ENCODE peak calls at places on chromosomes 5 and 9, in ten cellular contexts. One of them, this sample, is unnamed.

GRCh38 chr5:122019936-122020590 is 58.0 kb downstream of the LOX start:
- DNase-seq in WERI-Rb-1: no peak
- DNase-seq in HCT116: no peak
- DNase-seq in uterus: no peak
- DNase-seq in IMR-90: peak; percentile 49
- DNase-seq in lower leg skin: no peak
- DNase-seq in GM12865: peak; percentile 6
- DNase-seq in Peyer's patch: no peak
- DNase-seq in right atrium auricular region: no peak
- DNase-seq in AG04450: no peak
- DNase-seq in this sample: no peak

GRCh38 chr9:108117775-108118174 is 628.2 kb upstream of the KLF4 start:
- DNase-seq in GM12865: peak; percentile 66
- DNase-seq in IMR-90: no peak
- DNase-seq in uterus: no peak
- DNase-seq in right atrium auricular region: no peak
- DNase-seq in lower leg skin: no peak
- DNase-seq in Peyer's patch: no peak
- DNase-seq in WERI-Rb-1: peak; percentile 73
- DNase-seq in AG04450: no peak
- DNase-seq in HCT116: no peak
- DNase-seq in this sample: no peak

GRCh38 chr5:170551076-170551475 is 47.3 kb downstream of the KCNIP1 start:
- DNase-seq in IMR-90: no peak
- DNase-seq in uterus: no peak
- DNase-seq in HCT116: no peak
- DNase-seq in Peyer's patch: no peak
- DNase-seq in lower leg skin: no peak
- DNase-seq in AG04450: no peak
- DNase-seq in right atrium auricular region: no peak
- DNase-seq in WERI-Rb-1: no peak
- DNase-seq in GM12865: no peak
- DNase-seq in this sample: no peak

GRCh38 chr5:35188041-35188457 is 42.2 kb downstream of the PRLR start:
- DNase-seq in AG04450: no peak
- DNase-seq in lower leg skin: no peak
- DNase-seq in uterus: no peak
- DNase-seq in HCT116: no peak
- DNase-seq in Peyer's patch: no peak
- DNase-seq in right atrium auricular region: no peak
- DNase-seq in WERI-Rb-1: no peak
- DNase-seq in IMR-90: no peak
- DNase-seq in GM12865: no peak
- DNase-seq in this sample: no peak

GRCh38 chr9:80094176-80094771 is 522.5 kb downstream of the TLE4 start:
- DNase-seq in lower leg skin: no peak
- DNase-seq in HCT116: no peak
- DNase-seq in uterus: no peak
- DNase-seq in AG04450: no peak
- DNase-seq in WERI-Rb-1: no peak
- DNase-seq in IMR-90: no peak
- DNase-seq in GM12865: peak; percentile 22
- DNase-seq in right atrium auricular region: no peak
- DNase-seq in Peyer's patch: no peak
- DNase-seq in this sample: no peak

GRCh38 chr5:71013575-71013974 is 11.6 kb downstream of the NAIP start:
- DNase-seq in AG04450: no peak
- DNase-seq in IMR-90: no peak
- DNase-seq in Peyer's patch: no peak
- DNase-seq in right atrium auricular region: no peak
- DNase-seq in WERI-Rb-1: no peak
- DNase-seq in lower leg skin: no peak
- DNase-seq in GM12865: no peak
- DNase-seq in uterus: no peak
- DNase-seq in HCT116: no peak
- DNase-seq in this sample: no peak

GRCh38 chr5:78005021-78005785 is 229.1 kb upstream of the TBCA start:
- DNase-seq in AG04450: no peak
- DNase-seq in IMR-90: peak; percentile 88
- DNase-seq in lower leg skin: no peak
- DNase-seq in Peyer's patch: no peak
- DNase-seq in right atrium auricular region: no peak
- DNase-seq in HCT116: no peak
- DNase-seq in uterus: no peak
- DNase-seq in WERI-Rb-1: no peak
- DNase-seq in GM12865: no peak
- DNase-seq in this sample: no peak

GRCh38 chr5:669111-669841 is 23.9 kb downstream of the TPPP start:
- DNase-seq in HCT116: no peak
- DNase-seq in uterus: no peak
- DNase-seq in right atrium auricular region: no peak
- DNase-seq in Peyer's patch: no peak
- DNase-seq in GM12865: no peak
- DNase-seq in lower leg skin: no peak
- DNase-seq in IMR-90: no peak
- DNase-seq in WERI-Rb-1: peak; percentile 68
- DNase-seq in AG04450: no peak
- DNase-seq in this sample: no peak

GRCh38 chr5:11797132-11797531 is 107.1 kb downstream of the CTNND2 start:
- DNase-seq in IMR-90: no peak
- DNase-seq in GM12865: no peak
- DNase-seq in Peyer's patch: no peak
- DNase-seq in lower leg skin: no peak
- DNase-seq in WERI-Rb-1: no peak
- DNase-seq in AG04450: no peak
- DNase-seq in right atrium auricular region: no peak
- DNase-seq in uterus: no peak
- DNase-seq in HCT116: no peak
- DNase-seq in this sample: no peak

GRCh38 chr9:91422832-91423711 is 560 bp downstream of the NFIL3 start:
- DNase-seq in WERI-Rb-1: peak; percentile 66
- DNase-seq in lower leg skin: peak; percentile 94
- DNase-seq in right atrium auricular region: peak; percentile 92
- DNase-seq in GM12865: peak; percentile 62
- DNase-seq in Peyer's patch: peak; percentile 78
- DNase-seq in IMR-90: peak; percentile 85
- DNase-seq in uterus: peak; percentile 75
- DNase-seq in AG04450: peak; percentile 48
- DNase-seq in HCT116: no peak
- DNase-seq in this sample: peak; percentile 59

GRCh38 chr9:99133145-99133544 is 28.2 kb downstream of the TGFBR1 start:
- DNase-seq in HCT116: no peak
- DNase-seq in right atrium auricular region: no peak
- DNase-seq in Peyer's patch: no peak
- DNase-seq in uterus: no peak
- DNase-seq in IMR-90: no peak
- DNase-seq in WERI-Rb-1: no peak
- DNase-seq in lower leg skin: no peak
- DNase-seq in AG04450: no peak
- DNase-seq in GM12865: no peak
- DNase-seq in this sample: no peak

GRCh38 chr9:88605500-88606172 is 70.7 kb downstream of the NXNL2 start:
- DNase-seq in lower leg skin: no peak
- DNase-seq in right atrium auricular region: no peak
- DNase-seq in uterus: no peak
- DNase-seq in IMR-90: peak; percentile 54
- DNase-seq in AG04450: no peak
- DNase-seq in HCT116: no peak
- DNase-seq in WERI-Rb-1: no peak
- DNase-seq in Peyer's patch: no peak
- DNase-seq in GM12865: no peak
- DNase-seq in this sample: no peak

GRCh38 chr5:73321757-73322452 is 126.7 kb downstream of the FOXD1 start:
- DNase-seq in GM12865: no peak
- DNase-seq in HCT116: peak; percentile 90
- DNase-seq in IMR-90: peak; percentile 97
- DNase-seq in WERI-Rb-1: no peak
- DNase-seq in lower leg skin: no peak
- DNase-seq in AG04450: peak; percentile 78
- DNase-seq in Peyer's patch: no peak
- DNase-seq in uterus: no peak
- DNase-seq in right atrium auricular region: no peak
- DNase-seq in this sample: no peak

GRCh38 chr5:168899264-168899663 is 320.1 kb upstream of the PANK3 start:
- DNase-seq in right atrium auricular region: no peak
- DNase-seq in Peyer's patch: no peak
- DNase-seq in GM12865: no peak
- DNase-seq in WERI-Rb-1: no peak
- DNase-seq in AG04450: no peak
- DNase-seq in HCT116: no peak
- DNase-seq in uterus: no peak
- DNase-seq in lower leg skin: no peak
- DNase-seq in IMR-90: no peak
- DNase-seq in this sample: no peak

GRCh38 chr5:93247126-93247525 is 333.9 kb downstream of the NR2F1-AS1 start:
- DNase-seq in right atrium auricular region: no peak
- DNase-seq in Peyer's patch: no peak
- DNase-seq in AG04450: no peak
- DNase-seq in HCT116: no peak
- DNase-seq in uterus: no peak
- DNase-seq in IMR-90: no peak
- DNase-seq in GM12865: no peak
- DNase-seq in lower leg skin: no peak
- DNase-seq in WERI-Rb-1: no peak
- DNase-seq in this sample: no peak

GRCh38 chr5:93240228-93240834 is 340.7 kb downstream of the NR2F1-AS1 start:
- DNase-seq in right atrium auricular region: no peak
- DNase-seq in Peyer's patch: no peak
- DNase-seq in uterus: no peak
- DNase-seq in GM12865: peak; percentile 20
- DNase-seq in AG04450: no peak
- DNase-seq in WERI-Rb-1: no peak
- DNase-seq in HCT116: no peak
- DNase-seq in IMR-90: no peak
- DNase-seq in lower leg skin: no peak
- DNase-seq in this sample: no peak

GRCh38 chr5:93246093-93246855 is 334.7 kb downstream of the NR2F1-AS1 start:
- DNase-seq in IMR-90: peak; percentile 47
- DNase-seq in lower leg skin: no peak
- DNase-seq in right atrium auricular region: no peak
- DNase-seq in AG04450: peak; percentile 49
- DNase-seq in HCT116: no peak
- DNase-seq in uterus: peak; percentile 35
- DNase-seq in GM12865: no peak
- DNase-seq in Peyer's patch: no peak
- DNase-seq in WERI-Rb-1: no peak
- DNase-seq in this sample: no peak

GRCh38 chr5:93245226-93245625 is 335.8 kb downstream of the NR2F1-AS1 start:
- DNase-seq in WERI-Rb-1: no peak
- DNase-seq in Peyer's patch: no peak
- DNase-seq in HCT116: no peak
- DNase-seq in AG04450: no peak
- DNase-seq in GM12865: no peak
- DNase-seq in right atrium auricular region: no peak
- DNase-seq in lower leg skin: no peak
- DNase-seq in uterus: no peak
- DNase-seq in IMR-90: no peak
- DNase-seq in this sample: no peak

DNA sequence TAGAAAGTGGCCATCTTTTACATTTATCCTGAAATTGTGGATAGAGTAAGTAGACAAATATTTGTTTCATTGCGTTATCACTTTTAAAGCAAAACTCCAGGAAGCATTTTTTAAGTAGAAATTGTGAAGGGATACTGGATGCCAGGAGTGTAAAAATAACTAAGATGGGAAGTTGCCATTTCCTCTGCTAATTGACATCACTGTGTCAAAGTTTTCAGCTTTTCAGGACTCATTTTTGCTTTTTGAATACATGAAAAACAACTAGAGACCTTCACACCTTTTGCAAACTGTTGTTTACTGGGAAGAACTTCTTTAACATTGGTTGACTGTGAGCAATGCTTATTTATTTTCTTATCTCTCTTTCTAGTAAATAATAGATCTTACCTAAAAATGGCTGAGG is 337.5 kb downstream of the NR2F1-AS1 start:
- DNase-seq in IMR-90: no peak
- DNase-seq in WERI-Rb-1: no peak
- DNase-seq in right atrium auricular region: no peak
- DNase-seq in uterus: no peak
- DNase-seq in HCT116: no peak
- DNase-seq in Peyer's patch: no peak
- DNase-seq in AG04450: no peak
- DNase-seq in lower leg skin: no peak
- DNase-seq in GM12865: no peak
- DNase-seq in this sample: no peak
- TF ChIP-seq CTCF in IMR-90: no peak
- TF ChIP-seq CTCF in WERI-Rb-1: no peak
- TF ChIP-seq CTCF in right atrium auricular region: no peak
- TF ChIP-seq CTCF in uterus: no peak
- TF ChIP-seq CTCF in HCT116: no peak
- TF ChIP-seq CTCF in Peyer's patch: no peak
- TF ChIP-seq CTCF in AG04450: no peak
- TF ChIP-seq CTCF in lower leg skin: no peak
- TF ChIP-seq CTCF in GM12865: no peak
- TF ChIP-seq CTCF in this sample: no peak

GRCh38 chr9:87195306-87195705 is 248.0 kb upstream of the GAS1 start:
- DNase-seq in Peyer's patch: no peak
- DNase-seq in IMR-90: peak; percentile 43
- DNase-seq in AG04450: no peak
- DNase-seq in lower leg skin: no peak
- DNase-seq in GM12865: no peak
- DNase-seq in WERI-Rb-1: no peak
- DNase-seq in uterus: no peak
- DNase-seq in right atrium auricular region: no peak
- DNase-seq in HCT116: no peak
- DNase-seq in this sample: no peak
- TF ChIP-seq CTCF in Peyer's patch: no peak
- TF ChIP-seq CTCF in IMR-90: no peak
- TF ChIP-seq CTCF in AG04450: no peak
- TF ChIP-seq CTCF in lower leg skin: no peak
- TF ChIP-seq CTCF in GM12865: no peak
- TF ChIP-seq CTCF in WERI-Rb-1: no peak
- TF ChIP-seq CTCF in uterus: no peak
- TF ChIP-seq CTCF in right atrium auricular region: no peak
- TF ChIP-seq CTCF in HCT116: no peak
- TF ChIP-seq CTCF in this sample: no peak

GRCh38 chr9:128103589-128103962 is 24.0 kb downstream of the PTGES2 start:
- DNase-seq in HCT116: no peak
- DNase-seq in IMR-90: no peak
- DNase-seq in right atrium auricular region: no peak
- DNase-seq in lower leg skin: no peak
- DNase-seq in uterus: no peak
- DNase-seq in GM12865: no peak
- DNase-seq in AG04450: no peak
- DNase-seq in Peyer's patch: no peak
- DNase-seq in WERI-Rb-1: peak; percentile 56
- DNase-seq in this sample: no peak
- TF ChIP-seq CTCF in HCT116: peak; percentile 17
- TF ChIP-seq CTCF in IMR-90: peak; percentile 10
- TF ChIP-seq CTCF in right atrium auricular region: no peak
- TF ChIP-seq CTCF in lower leg skin: no peak
- TF ChIP-seq CTCF in uterus: no peak
- TF ChIP-seq CTCF in GM12865: no peak
- TF ChIP-seq CTCF in AG04450: peak; percentile 32
- TF ChIP-seq CTCF in Peyer's patch: peak; percentile 26
- TF ChIP-seq CTCF in WERI-Rb-1: peak; percentile 70
- TF ChIP-seq CTCF in this sample: no peak

DNA sequence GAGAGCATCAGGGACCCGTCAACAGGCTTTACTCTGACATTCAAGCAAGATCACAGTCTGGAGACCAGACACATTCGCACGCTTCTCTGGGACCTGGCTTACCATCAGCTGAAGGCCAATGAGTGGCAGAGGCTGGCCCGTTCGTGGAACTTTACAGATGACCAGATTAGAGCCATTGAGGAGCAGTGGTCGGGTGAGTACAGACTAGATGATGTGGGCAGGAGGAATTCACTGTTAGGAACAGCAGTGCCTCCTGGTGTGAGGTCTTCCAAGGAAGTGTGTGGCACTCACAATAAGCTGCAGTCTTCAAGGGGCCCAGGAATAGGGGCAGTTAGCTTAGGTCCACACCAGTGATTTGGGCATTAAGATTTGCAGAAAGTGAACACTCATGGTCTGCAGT is 50.4 kb downstream of the POC5 start:
- DNase-seq in IMR-90: no peak
- DNase-seq in right atrium auricular region: no peak
- DNase-seq in AG04450: no peak
- DNase-seq in WERI-Rb-1: peak; percentile 15
- DNase-seq in Peyer's patch: no peak
- DNase-seq in uterus: no peak
- DNase-seq in HCT116: no peak
- DNase-seq in GM12865: no peak
- DNase-seq in lower leg skin: no peak
- DNase-seq in this sample: no peak
- TF ChIP-seq CTCF in IMR-90: no peak
- TF ChIP-seq CTCF in right atrium auricular region: no peak
- TF ChIP-seq CTCF in AG04450: no peak
- TF ChIP-seq CTCF in WERI-Rb-1: peak; percentile 18
- TF ChIP-seq CTCF in Peyer's patch: no peak
- TF ChIP-seq CTCF in uterus: no peak
- TF ChIP-seq CTCF in HCT116: no peak
- TF ChIP-seq CTCF in GM12865: no peak
- TF ChIP-seq CTCF in lower leg skin: no peak
- TF ChIP-seq CTCF in this sample: no peak